ENCODE peak calls at places on chromosomes 1 and 21, in nine cellular contexts. I, G, H, E, O, A, S, N and W are unnamed samples.

GRCh38 chr1:83692524-83693336 is 306.2 kb downstream of the TTLL7 start:
- DNase-seq in N (peak), I (peak), O (peak), H (peak), E (peak), G (no peak), A (peak), S (no peak), W (peak)

GRCh38 chr1:180269848-180270766 is 40.0 kb downstream of the LHX4 start:
- DNase-seq in A (no peak), H (no peak), G (no peak), O (no peak), E (no peak), S (no peak), I (no peak), N (no peak), W (peak)

GRCh38 chr1:38101037-38101782 is 54.6 kb upstream of the POU3F1 start:
- DNase-seq in S (no peak), I (no peak), O (no peak), A (no peak), N (no peak), H (no peak), E (no peak), G (no peak), W (no peak)

GRCh38 chr1:172585348-172585747 is 52.4 kb downstream of the SUCO start:
- DNase-seq in G (no peak), E (peak), I (peak), A (peak), S (no peak), O (no peak), H (no peak), N (no peak), W (no peak)

GRCh38 chr1:40861227-40862003 is 748 bp downstream of the CITED4 start:
- DNase-seq in S (no peak), G (no peak), H (no peak), I (peak), N (no peak), E (peak), A (no peak), O (peak), W (no peak)

GRCh38 chr21:18954415-18954972 is 550.9 kb upstream of the TMPRSS15 start:
- DNase-seq in A (no peak), N (no peak), G (no peak), I (no peak), H (no peak), E (no peak), O (no peak), S (no peak), W (no peak)

GRCh38 chr1:231252336-231252735 is 11.3 kb downstream of the GNPAT start:
- DNase-seq in S (no peak), I (no peak), E (no peak), H (no peak), A (no peak), N (no peak), O (no peak), G (no peak), W (no peak)

GRCh38 chr1:175665628-175666027 is 77.8 kb downstream of the TNR start:
- DNase-seq in O (no peak), G (no peak), E (no peak), N (no peak), S (no peak), I (no peak), H (no peak), A (no peak), W (no peak)

GRCh38 chr1:111161843-111162242 is 21.8 kb downstream of the CEPT1 start:
- DNase-seq in S (no peak), O (no peak), N (no peak), G (no peak), E (peak), I (peak), A (no peak), H (no peak), W (no peak)

GRCh38 chr1:64112281-64112680 is 91.1 kb upstream of the UBE2U start:
- DNase-seq in H (no peak), G (no peak), E (peak), N (no peak), O (no peak), A (peak), S (no peak), I (peak), W (no peak)

GRCh38 chr1:20726932-20727745 is 5.4 kb downstream of the SH2D5 start:
- DNase-seq in S (no peak), E (no peak), N (no peak), G (no peak), A (no peak), I (no peak), H (no peak), O (peak), W (no peak)

GRCh38 chr1:162218546-162218945 is 149.1 kb downstream of the NOS1AP start:
- DNase-seq in N (no peak), O (no peak), H (no peak), G (no peak), A (no peak), I (no peak), S (no peak), E (no peak), W (no peak)

GRCh38 chr1:206951318-206952105 is 5.2 kb upstream of the PIGR start:
- DNase-seq in S (no peak), I (no peak), A (no peak), N (no peak), G (no peak), E (no peak), O (no peak), H (no peak), W (peak)

GRCh38 chr1:160367934-160368923 is 1.4 kb downstream of the NHLH1 start:
- DNase-seq in O (no peak), S (no peak), H (no peak), N (no peak), E (no peak), G (no peak), I (no peak), A (no peak), W (no peak)

GRCh38 chr1:194076646-194077045 is 890.2 kb upstream of the B3GALT2 start:
- DNase-seq in S (no peak), H (no peak), O (no peak), I (peak), N (no peak), G (no peak), E (peak), A (no peak), W (no peak)

GRCh38 chr1:47785561-47786271 is 211.5 kb downstream of the TRABD2B start:
- DNase-seq in H (no peak), N (no peak), O (no peak), E (no peak), G (no peak), I (no peak), S (no peak), A (no peak), W (no peak)

GRCh38 chr1:200323856-200324400 is 85.9 kb downstream of the ZNF281 start:
- DNase-seq in E (peak), N (no peak), H (no peak), G (no peak), A (no peak), O (no peak), S (no peak), I (peak), W (no peak)

GRCh38 chr1:109357673-109358072 is 40.0 kb downstream of the SORT1 start:
- DNase-seq in H (no peak), S (no peak), E (peak), N (no peak), A (no peak), G (peak), O (no peak), I (peak), W (no peak)

GRCh38 chr1:43908858-43909257 is 24.7 kb upstream of the ARTN start:
- DNase-seq in N (no peak), S (no peak), E (no peak), G (no peak), H (no peak), I (no peak), O (no peak), A (no peak), W (no peak)
- TF ChIP-seq CTCF in N (no peak), S (no peak), E (no peak), G (no peak), H (no peak), I (no peak), O (no peak), A (no peak), W (no peak)

GRCh38 chr1:6426321-6426971 is 1.9 kb downstream of the ESPN start:
- DNase-seq in S (no peak), O (no peak), H (no peak), E (no peak), N (no peak), A (no peak), G (no peak), I (no peak), W (no peak)

GRCh38 chr1:6424619-6425593 is at the start of gene ESPN:
- DNase-seq in E (no peak), S (no peak), H (no peak), G (no peak), I (no peak), O (no peak), N (no peak), A (no peak), W (no peak)

GRCh38 chr1:6423321-6423999 is 1.1 kb upstream of the ESPN start:
- DNase-seq in A (no peak), N (peak), H (peak), I (peak), G (no peak), O (peak), E (no peak), S (no peak), W (peak)

GRCh38 chr1:6425671-6426070 is 1.1 kb downstream of the ESPN start:
- DNase-seq in O (no peak), N (no peak), G (no peak), H (no peak), S (no peak), E (no peak), I (no peak), A (no peak), W (no peak)

DNA sequence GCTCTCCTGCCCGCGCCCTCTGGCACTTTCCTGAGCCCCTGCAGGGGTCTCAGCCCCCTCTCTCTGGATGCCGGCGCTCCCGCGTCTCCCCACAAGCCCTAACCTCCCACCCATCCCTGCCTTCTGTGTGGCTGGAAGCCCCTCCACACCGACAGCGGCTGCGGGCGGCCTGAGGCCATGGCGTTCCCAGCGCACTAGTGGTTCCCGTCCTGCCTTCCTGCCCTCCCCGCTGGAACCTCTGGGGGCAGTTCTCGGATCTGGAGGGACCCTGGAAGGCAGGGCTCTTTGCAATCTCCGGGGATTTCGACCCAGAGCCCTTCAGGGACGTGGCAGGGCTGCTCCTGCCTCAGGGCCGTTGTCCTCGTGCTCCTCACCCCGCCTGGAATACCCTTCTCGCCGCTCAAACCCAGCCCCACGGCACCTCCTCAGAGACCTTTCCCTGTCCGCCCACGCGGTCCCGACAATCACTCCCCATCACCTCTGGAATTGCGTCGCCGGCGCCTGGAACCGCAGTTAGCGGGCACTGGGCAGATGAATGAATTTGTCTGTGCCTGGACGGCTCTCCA is 493 bp upstream of the ESPN start:
- DNase-seq in G (no peak), H (no peak), S (no peak), A (no peak), O (no peak), N (no peak), E (no peak), I (no peak), W (no peak)
- TF ChIP-seq CTCF in G (no peak), H (no peak), S (no peak), A (no peak), O (no peak), N (no peak), E (no peak), I (no peak), W (no peak)

DNA sequence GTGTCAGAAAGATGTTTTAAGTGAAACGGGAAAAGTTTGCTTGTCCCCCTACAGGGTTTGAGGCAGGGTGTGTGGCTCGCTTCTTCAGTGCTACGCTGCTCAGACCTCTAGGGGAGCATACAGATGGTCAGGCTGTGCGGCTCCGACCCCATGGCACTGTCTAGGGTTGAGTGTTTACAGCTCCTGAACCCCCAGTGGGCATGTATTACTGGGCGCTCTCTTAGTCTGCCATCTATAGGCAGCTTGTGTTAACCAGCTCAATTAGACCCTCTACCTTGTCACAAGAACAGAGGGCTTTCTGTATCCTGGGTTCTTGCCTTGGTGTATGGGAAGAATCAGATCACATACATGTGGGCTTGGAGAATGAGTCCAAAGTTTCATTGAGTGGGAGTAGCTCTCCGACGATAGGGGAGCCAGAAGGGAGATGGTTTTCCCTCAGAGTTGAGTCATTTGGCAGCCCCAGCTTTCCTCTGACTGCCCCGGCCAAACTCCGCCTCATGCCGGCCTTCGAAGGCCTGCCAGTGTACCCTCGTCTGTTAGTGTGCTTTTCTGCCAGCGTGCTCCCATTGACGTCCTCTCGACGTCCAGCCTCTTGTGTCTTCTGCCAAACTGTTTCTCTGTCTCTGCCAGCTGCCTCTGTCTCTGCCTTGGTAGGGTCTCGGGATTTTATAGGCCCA is 38.6 kb upstream of the ADGRL4 start:
- DNase-seq in G (no peak), N (peak), I (peak), H (no peak), O (no peak), E (no peak), S (no peak), A (no peak), W (no peak)
- TF ChIP-seq CTCF in G (no peak), N (no peak), I (no peak), H (no peak), O (no peak), E (no peak), S (no peak), A (no peak), W (no peak)

DNA sequence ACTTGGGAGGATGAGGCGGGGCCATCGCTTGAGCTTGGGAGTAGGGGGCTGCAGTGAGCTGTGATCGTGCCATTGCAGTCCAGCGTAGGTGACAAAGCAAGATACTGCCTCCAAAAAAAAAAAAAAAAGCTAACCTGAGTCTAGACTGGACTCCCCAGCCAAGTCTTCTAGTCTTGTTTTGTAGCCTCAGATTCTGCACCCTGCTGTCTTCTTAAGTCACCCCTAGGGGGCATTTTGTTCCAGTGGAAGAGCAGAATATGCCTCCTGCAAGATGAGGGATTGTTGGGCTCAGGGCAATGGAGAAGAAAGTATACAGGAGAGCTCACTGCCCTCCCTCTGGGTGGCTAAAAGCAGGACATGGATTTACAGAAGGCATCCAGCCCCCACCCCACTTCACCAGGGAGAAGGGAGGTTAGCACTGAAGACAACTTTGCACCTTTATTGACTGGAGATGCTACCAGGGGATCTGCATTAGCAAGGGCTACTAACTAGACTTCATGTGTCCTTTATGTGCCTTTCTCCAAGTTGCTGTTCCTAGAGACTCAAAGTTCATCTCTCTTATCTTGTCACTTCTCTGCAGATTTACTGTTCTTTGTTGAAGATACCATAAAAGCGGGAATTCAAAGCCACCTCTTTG is 15.3 kb upstream of the RNF187 start:
- DNase-seq in A (no peak), E (peak), O (no peak), N (peak), H (no peak), S (no peak), G (no peak), I (peak), W (no peak)
- TF ChIP-seq CTCF in A (peak), E (peak), O (peak), N (peak), H (peak), S (no peak), G (no peak), I (peak), W (no peak)